ENCODE peak calls at places on chromosomes 16 and 17, in ten cellular contexts. K is heart right ventricle, E is pancreas, D is PC-3, G is left ventricle myocardium inferior, T is GM12864, X is left lung, Y is body of pancreas, Q is adrenal gland, J is cardiac fibroblast. M is an unnamed sample.

GRCh38 chr16:12089492-12090161 is 113.1 kb downstream of the SNX29 start:
- DNase-seq in Q (no peak), G (peak; percentile 37), X (peak; percentile 71), Y (no peak), E (peak; percentile 55), T (no peak), J (peak; percentile 70), K (peak; percentile 42), D (no peak), M (no peak)

GRCh38 chr17:71472809-71473789 is 647.7 kb upstream of the SOX9 start:
- DNase-seq in D (peak; percentile 87), G (no peak), E (no peak), K (no peak), Q (peak; percentile 14), J (peak; percentile 68), Y (peak; percentile 33), X (no peak), T (peak; percentile 7), M (peak; percentile 45)

GRCh38 chr17:72967963-72968585 is 124.4 kb downstream of the SLC39A11 start:
- DNase-seq in E (no peak), J (peak; percentile 33), Q (no peak), D (peak; percentile 25), T (no peak), G (no peak), X (no peak), Y (no peak), K (no peak), M (no peak)

GRCh38 chr17:59415397-59415796 is 83.9 kb downstream of the YPEL2 start:
- DNase-seq in D (no peak), J (no peak), X (no peak), K (no peak), Q (no peak), Y (no peak), E (no peak), G (no peak), T (no peak), M (no peak)

GRCh38 chr16:12436201-12436657 is 367.5 kb downstream of the CPPED1 start:
- DNase-seq in J (no peak), E (no peak), Q (no peak), K (no peak), Y (peak; percentile 25), D (no peak), G (no peak), T (no peak), X (no peak), M (no peak)

GRCh38 chr17:58993322-58993721 is 113.4 kb downstream of the TRIM37 start:
- DNase-seq in T (no peak), K (no peak), D (no peak), J (no peak), X (no peak), G (no peak), Q (no peak), Y (no peak), E (no peak), M (no peak)

GRCh38 chr16:11535494-11535893 is 51.2 kb downstream of the LITAF start:
- DNase-seq in X (no peak), D (peak; percentile 72), J (no peak), Q (no peak), K (no peak), T (no peak), E (no peak), Y (no peak), G (no peak), M (peak; percentile 84)

GRCh38 chr16:11067697-11068141 is 123.4 kb downstream of the CLEC16A start:
- DNase-seq in X (no peak), T (no peak), K (no peak), D (no peak), J (no peak), G (no peak), E (no peak), Y (no peak), Q (no peak), M (no peak)

DNA sequence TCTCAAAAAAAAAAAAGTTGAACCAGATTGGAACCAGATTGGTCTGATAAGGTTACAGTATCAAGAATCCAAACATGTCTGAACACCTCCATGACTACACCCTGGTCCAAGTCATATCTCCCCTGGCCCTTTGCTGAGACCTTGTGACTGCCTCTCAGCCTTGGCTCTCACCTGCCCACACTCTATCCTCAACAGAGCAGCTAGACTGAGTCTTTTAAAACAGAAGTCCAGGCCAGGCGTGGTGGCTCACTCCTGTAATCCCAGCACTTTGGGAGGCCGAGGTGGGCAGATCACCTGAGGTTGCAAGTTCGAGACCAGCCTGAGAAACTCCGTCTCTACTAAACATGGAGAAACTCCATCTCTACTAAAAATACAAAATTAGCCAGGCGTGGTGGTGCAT is 91.7 kb downstream of the AIPL1 start:
- DNase-seq in Q (no peak), J (no peak), Y (no peak), E (no peak), T (no peak), X (no peak), K (no peak), D (no peak), G (no peak), M (no peak)
- H3K4me3 ChIP-seq in Q (no peak overlapping the region), J (no peak overlapping the region), Y (no peak overlapping the region), E (no peak overlapping the region), T (no peak overlapping the region), X (no peak overlapping the region), K (no peak overlapping the region), D (no peak overlapping the region), G (no peak overlapping the region), M (no peak overlapping the region)

DNA sequence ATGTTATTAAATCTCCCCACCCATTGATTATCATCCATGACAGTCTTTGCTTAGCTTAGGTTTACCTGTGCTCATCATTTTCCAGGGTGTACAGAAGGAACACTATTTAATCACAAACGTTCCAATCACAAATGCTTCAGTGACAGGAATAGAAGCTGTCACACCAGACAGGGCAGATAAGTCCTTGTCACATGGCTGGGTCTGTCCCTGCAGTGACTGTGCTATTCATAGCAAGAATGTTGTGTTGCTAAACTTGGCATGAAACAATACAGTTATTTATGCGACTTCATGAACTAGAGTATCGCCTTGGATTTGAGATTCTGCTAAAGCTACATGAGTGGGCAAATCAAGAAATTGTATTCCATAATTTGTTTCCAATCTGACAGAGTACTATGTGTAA is 108.4 kb downstream of the CDH13 start:
- DNase-seq in T (no peak), D (no peak), Y (no peak), K (no peak), J (no peak), Q (no peak), G (peak; percentile 27), E (no peak), X (no peak), M (no peak)
- TF ChIP-seq CTCF in T (no peak), D (no peak), Y (no peak), K (no peak), J (no peak), Q (no peak), G (no peak), E (no peak), X (no peak), M (no peak)

DNA sequence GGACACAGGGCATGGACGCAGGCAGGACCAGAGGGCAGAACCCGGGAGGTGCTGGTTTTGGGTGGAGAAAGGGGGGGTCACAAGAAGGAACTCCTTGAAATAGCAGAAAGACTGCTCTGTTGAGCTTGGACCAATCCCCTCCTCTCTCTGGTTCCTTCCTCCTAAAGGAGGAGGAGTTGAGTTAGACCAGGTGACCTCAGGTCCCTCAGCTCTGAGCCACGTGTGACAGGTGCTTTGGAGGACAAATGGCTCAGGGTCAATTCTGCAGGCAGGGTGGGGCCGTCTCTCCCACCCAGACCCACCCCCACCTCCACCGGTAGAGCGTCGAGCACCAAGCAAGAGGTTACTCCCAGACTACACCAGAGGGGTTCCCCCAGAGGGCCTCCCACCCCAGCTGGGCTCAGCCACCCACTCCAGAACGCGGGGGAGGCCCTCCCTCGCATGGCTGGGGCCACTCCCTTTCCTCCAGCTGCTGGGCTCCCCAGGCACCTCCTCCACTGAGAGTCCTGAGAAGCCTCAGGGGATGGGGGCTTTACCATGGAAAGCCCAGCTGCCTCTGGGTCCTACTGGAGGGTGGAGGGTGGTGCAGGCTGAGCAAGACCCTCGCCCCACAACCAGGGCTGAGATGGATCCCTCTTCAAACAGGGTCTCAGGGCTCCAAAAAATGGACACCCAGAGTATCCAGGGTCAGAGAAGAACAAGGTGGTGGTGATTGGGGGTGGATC is 7.7 kb downstream of the MYO1C start:
- DNase-seq in J (peak; percentile 52), K (peak; percentile 64), X (peak; percentile 72), Q (peak; percentile 43), E (peak; percentile 80), G (peak; percentile 61), D (peak; percentile 39), T (peak; percentile 46), Y (peak; percentile 85), M (peak; percentile 75)
- H3K4me3 ChIP-seq in J (peak overlapping the region; percentile 70), K (peak overlapping the region; percentile 49), X (peak overlapping the region; percentile 62), Q (peak overlapping the region; percentile 81), E (peak overlapping the region; percentile 55), G (peak overlapping the region; percentile 84), D (peak overlapping the region; percentile 68), T (peak overlapping the region; percentile 78), Y (peak overlapping the region; percentile 78), M (peak overlapping the region; percentile 59)

GRCh38 chr17:48244814-48245213 is 137.2 kb downstream of the SNX11 start:
- DNase-seq in E (no peak), K (no peak), Q (no peak), T (no peak), J (peak; percentile 14), G (no peak), D (peak; percentile 81), Y (no peak), X (no peak), M (no peak)

GRCh38 chr17:48241770-48242497 is 134.4 kb downstream of the SNX11 start:
- DNase-seq in G (no peak), T (no peak), Y (no peak), D (no peak), Q (no peak), J (no peak), E (no peak), X (no peak), K (no peak), M (no peak)

GRCh38 chr17:48247038-48247437 is 139.5 kb downstream of the SNX11 start:
- DNase-seq in T (no peak), D (no peak), Q (no peak), G (no peak), X (no peak), E (no peak), J (no peak), K (no peak), Y (no peak), M (no peak)

GRCh38 chr17:48246623-48247022 is 139.1 kb downstream of the SNX11 start:
- DNase-seq in T (no peak), X (no peak), G (no peak), K (no peak), E (no peak), Y (no peak), Q (no peak), D (peak; percentile 50), J (peak; percentile 18), M (no peak)

GRCh38 chr17:48244121-48244711 is 136.7 kb downstream of the SNX11 start:
- DNase-seq in Y (no peak), T (no peak), Q (no peak), G (no peak), E (no peak), K (no peak), X (no peak), D (peak; percentile 98), J (peak; percentile 54), M (no peak)
- TF ChIP-seq CTCF in Y (no peak), T (no peak), Q (no peak), G (no peak), E (no peak), K (no peak), X (no peak), D (no peak), J (no peak), M (no peak)

M was measured in LNCaP clone FGC.